ENCODE peak calls at places on chromosomes 5 and 9, in nine cellular contexts. O is tibial artery, Q is mesenchymal stem cell, G is psoas muscle, X is HCT116, D is neuronal stem cell, F is PC-9, C is stomach, W is heart right ventricle. N is an unnamed sample.

GRCh38 chr5:127019928-127020327 is 10.4 kb downstream of the MARCHF3 start:
- DNase-seq in O (no peak), Q (no peak), G (no peak), X (no peak), D (no peak), F (no peak), C (no peak), W (no peak), N (no peak)

GRCh38 chr5:37355161-37355560 is 15.7 kb downstream of the NUP155 start:
- DNase-seq in O (no peak), Q (no peak), G (no peak), X (no peak), D (no peak), F (no peak), C (no peak), W (no peak), N (no peak)

GRCh38 chr5:144742376-144742775 is 571.7 kb downstream of the KCTD16 start:
- DNase-seq in O (no peak), Q (no peak), G (no peak), X (no peak), D (peak), F (no peak), C (no peak), W (no peak), N (no peak)

GRCh38 chr5:102627311-102627710 is 127.8 kb upstream of the PAM start:
- DNase-seq in O (no peak), Q (peak), G (no peak), X (no peak), D (no peak), F (no peak), C (no peak), W (no peak), N (no peak)

GRCh38 chr9:33852216-33852826 is 35.4 kb downstream of the UBE2R2 start:
- DNase-seq in O (peak), Q (peak), G (peak), X (peak), D (peak), F (peak), C (peak), W (peak), N (no peak)

GRCh38 chr5:14328144-14328543 is 185.0 kb downstream of the TRIO start:
- DNase-seq in O (no peak), Q (no peak), G (no peak), X (no peak), D (no peak), F (no peak), C (no peak), W (no peak), N (no peak)

GRCh38 chr9:134187110-134187531 is 22.8 kb upstream of the RNU6ATAC start:
- DNase-seq in O (peak), Q (no peak), G (peak), X (no peak), D (no peak), F (no peak), C (no peak), W (no peak), N (no peak)

GRCh38 chr9:105114956-105115728 is 129.3 kb upstream of the SLC44A1 start:
- DNase-seq in O (peak), Q (peak), G (peak), X (no peak), D (no peak), F (peak), C (peak), W (peak), N (no peak)

DNA sequence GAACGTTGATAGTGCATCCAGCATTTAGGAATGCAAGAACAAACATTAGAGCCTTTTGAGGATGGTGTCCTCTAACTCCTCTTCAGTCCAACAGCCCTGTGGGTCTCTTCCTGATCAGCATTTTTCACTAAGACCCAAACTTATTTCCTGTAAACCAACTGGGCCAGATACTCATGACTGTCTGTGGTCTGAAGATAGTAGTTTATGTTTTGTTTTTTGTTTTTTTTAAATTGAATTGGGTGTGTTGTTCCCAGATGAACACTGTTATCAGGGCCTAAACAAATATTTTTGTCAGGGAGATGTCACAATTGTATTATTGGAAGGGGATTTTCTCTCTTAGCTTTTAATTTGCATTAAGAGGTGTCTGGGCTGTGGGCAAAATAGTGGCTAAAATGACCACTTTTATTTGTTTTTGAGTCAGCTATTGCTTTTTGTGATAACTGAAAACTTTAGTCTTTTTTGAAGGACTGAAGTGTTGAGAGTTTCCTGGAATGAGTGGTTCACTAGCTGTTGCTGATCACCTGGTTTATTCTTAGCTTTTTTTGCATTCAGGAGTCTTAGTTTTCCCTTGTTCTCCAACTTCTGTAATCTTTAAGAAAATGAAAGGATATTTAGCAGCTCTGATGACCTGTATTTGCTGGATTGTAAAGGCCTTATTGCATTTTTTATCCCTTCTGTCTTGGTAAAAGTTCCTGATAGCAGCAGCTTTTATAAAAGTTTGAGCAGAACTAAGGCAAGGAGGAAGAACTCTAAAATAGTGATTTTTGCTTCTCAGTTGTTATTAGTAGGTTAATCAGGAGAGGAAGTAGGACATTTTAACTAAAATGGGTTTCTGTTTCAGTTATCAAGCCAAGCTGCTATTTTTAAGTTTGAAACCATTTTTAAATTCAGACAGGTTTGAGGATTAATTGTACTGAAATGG is 5.5 kb downstream of the MAN2A1 start:
- DNase-seq in O (no peak), Q (no peak), G (no peak), X (no peak), D (no peak), F (no peak), C (no peak), W (no peak), N (no peak)
- H3K27ac ChIP-seq in O (peak), Q (peak), G (peak), X (no peak), D (no peak), F (peak), C (no peak), W (peak), N (peak)

GRCh38 chr5:168779333-168779732 is 200.2 kb upstream of the PANK3 start:
- DNase-seq in O (no peak), Q (no peak), G (no peak), X (no peak), D (no peak), F (no peak), C (no peak), W (no peak), N (no peak)
- H3K27ac ChIP-seq in O (no peak), Q (no peak), G (no peak), X (no peak), D (no peak), F (no peak), C (no peak), W (no peak), N (no peak)

GRCh38 chr9:128397831-128398230 is 22.8 kb upstream of the CERCAM start:
- DNase-seq in O (no peak), Q (no peak), G (no peak), X (no peak), D (no peak), F (no peak), C (no peak), W (no peak), N (no peak)
- H3K27ac ChIP-seq in O (no peak), Q (no peak), G (no peak), X (no peak), D (no peak), F (no peak), C (no peak), W (no peak), N (no peak)

GRCh38 chr9:94794768-94795167 is 68.3 kb downstream of the AOPEP start:
- DNase-seq in O (no peak), Q (no peak), G (no peak), X (no peak), D (no peak), F (no peak), C (no peak), W (no peak), N (no peak)
- H3K27ac ChIP-seq in O (no peak), Q (no peak), G (no peak), X (no peak), D (no peak), F (no peak), C (no peak), W (no peak), N (no peak)

GRCh38 chr5:78754655-78755054 is 106.1 kb upstream of the LHFPL2 start:
- DNase-seq in O (no peak), Q (no peak), G (no peak), X (no peak), D (no peak), F (no peak), C (no peak), W (no peak), N (no peak)

GRCh38 chr5:78755822-78756429 is 107.4 kb upstream of the LHFPL2 start:
- DNase-seq in O (no peak), Q (no peak), G (no peak), X (no peak), D (no peak), F (no peak), C (no peak), W (no peak), N (no peak)

GRCh38 chr5:78750281-78750680 is 101.7 kb upstream of the LHFPL2 start:
- DNase-seq in O (no peak), Q (no peak), G (no peak), X (no peak), D (no peak), F (no peak), C (no peak), W (no peak), N (no peak)

GRCh38 chr5:78751872-78752271 is 103.3 kb upstream of the LHFPL2 start:
- DNase-seq in O (no peak), Q (no peak), G (no peak), X (no peak), D (no peak), F (no peak), C (no peak), W (no peak), N (no peak)

DNA sequence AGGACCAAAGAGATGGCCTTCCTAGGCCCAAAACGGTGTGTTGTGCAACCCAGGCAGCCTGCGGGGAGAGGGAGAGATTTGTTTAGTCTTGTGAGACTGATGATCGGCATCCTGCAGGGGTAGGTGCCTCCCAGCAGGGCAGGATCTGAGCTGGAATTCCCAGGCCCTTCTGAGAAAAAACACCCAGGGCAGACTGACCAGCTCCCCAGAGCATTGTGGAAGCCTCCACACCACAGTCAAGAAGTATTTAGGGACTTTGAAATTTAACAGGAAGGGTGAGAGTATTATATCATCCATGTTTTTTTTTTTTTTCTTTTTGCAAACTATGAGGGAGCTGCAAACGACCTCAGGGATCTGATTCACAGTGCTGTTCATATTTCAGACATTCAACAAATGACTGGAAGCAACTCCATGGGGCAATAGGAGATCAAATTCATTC is 104.5 kb upstream of the LHFPL2 start:
- DNase-seq in O (no peak), Q (peak), G (no peak), X (no peak), D (no peak), F (no peak), C (no peak), W (no peak), N (no peak)
- H3K27ac ChIP-seq in O (no peak), Q (no peak), G (no peak), X (no peak), D (no peak), F (no peak), C (no peak), W (no peak), N (no peak)

GRCh38 chr9:123941535-123942070 is 11.7 kb upstream of the DENND1A start:
- DNase-seq in O (no peak), Q (no peak), G (no peak), X (no peak), D (no peak), F (no peak), C (no peak), W (no peak), N (no peak)

GRCh38 chr9:123938401-123938800 is 8.5 kb upstream of the DENND1A start:
- DNase-seq in O (no peak), Q (no peak), G (no peak), X (no peak), D (no peak), F (no peak), C (no peak), W (no peak), N (no peak)

GRCh38 chr9:123942542-123942941 is 12.6 kb upstream of the DENND1A start:
- DNase-seq in O (peak), Q (no peak), G (no peak), X (no peak), D (no peak), F (no peak), C (peak), W (no peak), N (no peak)

GRCh38 chr9:123943671-123944070 is 13.7 kb upstream of the DENND1A start:
- DNase-seq in O (no peak), Q (no peak), G (no peak), X (no peak), D (no peak), F (no peak), C (no peak), W (no peak), N (no peak)

DNA sequence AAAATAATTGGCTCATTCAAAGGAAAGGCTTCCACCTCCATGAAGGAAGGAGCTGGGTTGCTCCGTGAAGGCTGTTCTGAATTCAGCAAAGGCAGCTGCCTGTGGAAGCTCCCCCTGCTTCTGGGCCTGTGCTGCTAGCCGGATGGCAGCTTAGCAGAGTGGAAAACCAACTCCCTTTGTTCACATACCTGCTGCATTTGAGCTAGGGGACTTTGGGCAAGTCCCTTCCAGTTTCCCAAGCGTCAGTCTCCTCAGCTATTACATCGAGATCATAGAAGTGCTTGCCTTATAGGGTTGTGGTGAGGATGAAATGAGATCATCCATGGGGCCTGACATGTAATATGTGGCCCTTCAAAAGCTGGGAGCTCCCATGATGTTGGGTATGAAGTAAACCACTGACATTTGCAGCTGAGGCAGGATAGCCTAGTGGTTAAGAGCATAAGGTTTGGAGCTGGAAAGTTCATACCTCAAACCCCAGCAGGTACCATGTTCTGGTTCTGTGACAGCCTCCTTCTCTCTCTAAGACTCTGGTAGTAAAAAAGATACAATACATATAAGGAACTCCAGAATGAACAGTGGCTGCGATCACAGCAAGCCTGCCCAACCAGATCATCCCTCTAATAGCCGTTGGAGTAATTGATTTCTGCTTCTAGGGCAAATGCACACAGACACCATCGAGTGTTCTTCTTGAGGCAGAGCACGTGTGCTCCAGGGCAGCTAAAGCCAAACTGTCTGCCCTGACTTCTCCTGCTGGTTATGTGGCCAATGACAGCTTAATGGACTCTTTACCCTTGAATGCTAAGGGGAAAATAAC is 11.0 kb upstream of the DENND1A start:
- DNase-seq in O (no peak), Q (no peak), G (no peak), X (no peak), D (no peak), F (no peak), C (no peak), W (no peak), N (no peak)
- H3K27ac ChIP-seq in O (no peak), Q (no peak), G (no peak), X (no peak), D (no peak), F (no peak), C (no peak), W (no peak), N (no peak)

DNA sequence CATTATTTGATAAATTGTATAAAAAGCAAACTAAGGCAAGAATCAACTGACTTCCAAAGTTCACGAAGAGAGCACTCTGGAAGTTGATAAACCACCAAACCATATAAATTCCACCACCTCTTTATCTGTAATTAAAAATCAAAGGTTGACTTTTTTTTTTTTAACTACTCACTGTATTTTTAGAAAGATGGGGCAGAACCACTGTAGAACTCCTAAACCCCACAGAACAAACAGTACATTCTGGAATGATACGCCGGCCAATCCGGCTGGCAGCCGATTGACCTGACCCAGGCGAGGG is 435 bp upstream of the CCNG1 start:
- DNase-seq in O (no peak), Q (no peak), G (no peak), X (no peak), D (no peak), F (no peak), C (no peak), W (no peak), N (no peak)
- H3K27ac ChIP-seq in O (peak), Q (peak), G (peak), X (peak), D (peak), F (peak), C (peak), W (peak), N (peak)

GRCh38 chr9:36854034-36854433 is 180.0 kb downstream of the PAX5 start:
- DNase-seq in O (no peak), Q (no peak), G (no peak), X (no peak), D (no peak), F (no peak), C (no peak), W (no peak), N (no peak)

GRCh38 chr9:36853233-36853632 is 180.8 kb downstream of the PAX5 start:
- DNase-seq in O (no peak), Q (no peak), G (no peak), X (no peak), D (no peak), F (no peak), C (no peak), W (no peak), N (no peak)

GRCh38 chr9:36858805-36859375 is 175.2 kb downstream of the PAX5 start:
- DNase-seq in O (no peak), Q (no peak), G (no peak), X (no peak), D (no peak), F (peak), C (no peak), W (no peak), N (peak)

GRCh38 chr9:36854751-36855150 is 179.3 kb downstream of the PAX5 start:
- DNase-seq in O (no peak), Q (no peak), G (no peak), X (no peak), D (no peak), F (no peak), C (no peak), W (no peak), N (no peak)

DNA sequence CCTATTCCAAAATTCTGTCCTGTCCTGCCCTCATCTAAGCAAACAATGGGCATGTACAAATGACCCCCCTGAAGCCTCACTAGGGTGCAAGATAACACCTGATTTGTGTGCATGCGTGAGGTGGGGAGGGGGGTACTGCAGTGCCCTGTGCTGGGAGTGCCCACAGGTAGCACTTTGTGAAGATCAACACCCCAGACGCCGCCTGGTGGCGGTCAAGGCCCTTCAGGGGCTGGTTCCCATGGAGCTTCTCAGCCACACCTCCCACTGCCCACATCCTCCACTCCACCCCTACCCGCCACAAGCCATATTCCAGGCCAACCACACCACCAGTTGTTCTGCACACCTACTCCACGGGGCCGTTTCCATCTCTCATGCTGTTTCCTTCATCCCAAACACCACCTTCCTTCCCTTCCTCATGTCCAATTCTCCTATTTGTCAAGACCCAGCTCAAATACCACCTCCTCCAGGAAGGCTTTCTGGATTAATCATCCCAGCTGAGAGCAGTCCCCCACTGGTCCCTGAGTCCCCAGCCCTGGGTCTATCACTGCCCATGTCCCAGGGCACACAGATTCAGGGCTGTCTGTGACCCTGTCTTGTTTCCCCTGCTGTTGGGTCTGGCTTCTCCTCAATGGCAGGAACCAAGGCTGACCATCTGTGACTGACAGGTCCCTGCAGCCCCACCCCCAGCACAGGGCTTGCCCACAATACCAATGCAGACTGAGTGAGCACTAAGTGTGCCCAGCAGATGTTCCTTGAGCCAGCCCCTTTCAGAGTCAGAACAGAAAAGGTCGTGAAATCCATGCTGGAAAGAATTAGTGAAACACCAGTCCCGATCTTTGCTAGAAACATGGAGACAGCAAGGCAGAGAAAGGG is 178.4 kb downstream of the PAX5 start:
- DNase-seq in O (no peak), Q (no peak), G (no peak), X (peak), D (no peak), F (peak), C (no peak), W (no peak), N (no peak)
- H3K27ac ChIP-seq in O (no peak), Q (no peak), G (no peak), X (no peak), D (no peak), F (no peak), C (no peak), W (no peak), N (no peak)

DNA sequence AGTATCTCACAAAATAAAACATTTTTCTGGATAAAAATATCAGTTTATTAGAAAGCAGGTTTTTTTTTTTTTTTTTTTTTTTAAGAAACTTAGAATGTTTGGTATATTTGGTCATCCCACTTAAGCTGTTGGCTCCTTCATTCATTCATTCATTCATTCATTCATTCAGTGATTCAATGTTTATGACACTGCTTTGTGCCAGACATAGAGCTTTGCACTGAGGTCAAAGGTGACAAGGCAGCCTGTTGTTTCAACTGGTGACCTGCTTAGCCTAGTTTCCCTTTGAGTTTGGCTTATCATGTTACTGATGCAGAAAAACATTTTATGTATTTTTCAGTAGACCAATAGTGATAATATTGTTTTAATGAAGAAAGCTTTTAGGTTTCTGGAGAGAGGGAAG is 23.5 kb downstream of the CPEB4 start:
- DNase-seq in O (no peak), Q (no peak), G (no peak), X (no peak), D (no peak), F (no peak), C (no peak), W (no peak), N (no peak)
- H3K27ac ChIP-seq in O (no peak), Q (no peak), G (peak), X (no peak), D (no peak), F (no peak), C (no peak), W (peak), N (no peak)